ENCODE peak calls at places on chromosome 18, in eight cellular contexts. P is GM04504; W is hippocampal formation; F is Ammon's horn; D is heart left ventricle; R is activated effector memory CD4-positive, alpha-beta T cell treated with anti-CD3 and anti-CD28 coated beads, Interleukin-2, amount 50 U/mL, for 16 hours; N is spleen; J is CD4-positive, alpha-beta T cell. O is an unnamed sample.

GRCh38 chr18:49174478-49174877 is 223.7 kb upstream of the SMAD7 start:
- DNase-seq in P (peak), W (no peak), F (no peak), D (no peak), R (no peak), N (no peak), J (no peak), O (no peak)

GRCh38 chr18:55343396-55344073 is 244.5 kb downstream of the TCF4 start:
- DNase-seq in P (no peak), W (peak), F (no peak), D (no peak), R (no peak), N (no peak), J (no peak), O (no peak)

GRCh38 chr18:22470511-22471181 is 52.9 kb upstream of the CTAGE1 start:
- DNase-seq in P (no peak), W (no peak), F (no peak), D (no peak), R (no peak), N (no peak), J (no peak), O (no peak)

GRCh38 chr18:80196528-80197320 is 50.6 kb downstream of the PARD6G start:
- DNase-seq in P (no peak), W (no peak), F (no peak), D (no peak), R (no peak), N (no peak), J (no peak), O (no peak)

GRCh38 chr18:72867721-72868665 is at the start of gene NETO1:
- DNase-seq in P (no peak), W (no peak), F (no peak), D (no peak), R (no peak), N (peak), J (no peak), O (no peak)

GRCh38 chr18:63578357-63578958 is 8.7 kb upstream of the SERPINB13 start:
- DNase-seq in P (no peak), W (no peak), F (peak), D (no peak), R (no peak), N (no peak), J (no peak), O (no peak)

GRCh38 chr18:56888978-56889377 is 237.8 kb downstream of the WDR7 start:
- DNase-seq in P (no peak), W (no peak), F (no peak), D (no peak), R (no peak), N (no peak), J (no peak), O (no peak)

GRCh38 chr18:55585050-55585449 is 2.9 kb downstream of the TCF4 start:
- DNase-seq in P (no peak), W (no peak), F (no peak), D (no peak), R (no peak), N (no peak), J (no peak), O (no peak)

GRCh38 chr18:73520229-73520628 is 627.4 kb downstream of the FBXO15 start:
- DNase-seq in P (no peak), W (no peak), F (no peak), D (no peak), R (no peak), N (no peak), J (no peak), O (no peak)

GRCh38 chr18:75223687-75224347 is 13.2 kb downstream of the TSHZ1 start:
- DNase-seq in P (no peak), W (no peak), F (no peak), D (no peak), R (no peak), N (no peak), J (no peak), O (no peak)

GRCh38 chr18:60870261-60870966 is 462.8 kb upstream of the CDH20 start:
- DNase-seq in P (no peak), W (no peak), F (no peak), D (no peak), R (no peak), N (no peak), J (no peak), O (no peak)

GRCh38 chr18:53375641-53376040 is 848.8 kb downstream of the MBD2 start:
- DNase-seq in P (no peak), W (no peak), F (no peak), D (no peak), R (no peak), N (no peak), J (no peak), O (no peak)

GRCh38 chr18:37671530-37671929 is 105.9 kb upstream of the CELF4 start:
- DNase-seq in P (no peak), W (no peak), F (no peak), D (no peak), R (no peak), N (no peak), J (no peak), O (no peak)

GRCh38 chr18:78607221-78607620 is 372.4 kb upstream of the SALL3 start:
- DNase-seq in P (no peak), W (no peak), F (no peak), D (no peak), R (no peak), N (peak), J (no peak), O (no peak)

O was measured in chondrocyte.